ENCODE peak calls at places on chromosome 17, in four cellular contexts. Q, I, K and R are unnamed samples.
A peak's percentile ranks its signal among the peaks of the same experiment; 100 is the strongest.

GRCh38 chr17:81035389-81036127 is 607 bp downstream of the BAIAP2 start:
- DNase-seq in Q (peak; percentile 88), I (no peak), K (no peak), R (no peak)

GRCh38 chr17:36205637-36206458 is 5.0 kb upstream of the CCL4L2 start:
- DNase-seq in I (no peak), K (no peak), Q (no peak), R (no peak)

GRCh38 chr17:14304876-14305636 is 4.2 kb downstream of the HS3ST3B1 start:
- DNase-seq in Q (no peak), I (no peak), K (no peak), R (no peak)

GRCh38 chr17:80441133-80441578 is 26.2 kb downstream of the ENDOV start:
- DNase-seq in Q (no peak), I (no peak), K (peak; percentile 36), R (no peak)

GRCh38 chr17:81080056-81080455 is 45.1 kb downstream of the BAIAP2 start:
- DNase-seq in K (no peak), Q (no peak), I (no peak), R (no peak)

GRCh38 chr17:81052199-81052997 is 17.4 kb downstream of the BAIAP2 start:
- DNase-seq in Q (no peak), K (no peak), I (no peak), R (no peak)

GRCh38 chr17:15655162-15655561 is 28.9 kb downstream of the TRIM16 start:
- DNase-seq in I (no peak), K (no peak), Q (no peak), R (no peak)

GRCh38 chr17:67672592-67672991 is 45.1 kb upstream of the NOL11 start:
- DNase-seq in I (no peak), K (no peak), Q (no peak), R (no peak)

GRCh38 chr17:81409190-81409935 is 14.1 kb downstream of the BAHCC1 start:
- DNase-seq in I (no peak), Q (no peak), K (no peak), R (no peak)

GRCh38 chr17:9576521-9577401 is at the start of gene CFAP52:
- DNase-seq in I (peak; percentile 56), K (peak; percentile 70), Q (peak; percentile 90), R (peak; percentile 64)

GRCh38 chr17:40290629-40291296 is 3.1 kb downstream of the CDC6 start:
- DNase-seq in K (peak; percentile 97), I (no peak), Q (no peak), R (peak; percentile 87)

GRCh38 chr17:42163113-42163512 is 8.3 kb upstream of the RAB5C start:
- DNase-seq in I (no peak), K (no peak), Q (no peak), R (no peak)

GRCh38 chr17:48578616-48579560 is 738 bp upstream of the HOXB4 start:
- DNase-seq in K (peak; percentile 63), I (no peak), Q (no peak), R (no peak)

GRCh38 chr17:45227631-45228120 is 6.0 kb downstream of the FMNL1 start:
- DNase-seq in K (no peak), I (no peak), Q (peak; percentile 80), R (no peak)

GRCh38 chr17:4901648-4902344 is 1.1 kb downstream of the CHRNE start:
- DNase-seq in Q (peak; percentile 95), I (peak; percentile 50), K (no peak), R (peak; percentile 22)

GRCh38 chr17:65418622-65419021 is 142.8 kb downstream of the AXIN2 start:
- DNase-seq in K (no peak), I (no peak), Q (no peak), R (no peak)

GRCh38 chr17:54666559-54666958 is 234.1 kb upstream of the TOM1L1 start:
- DNase-seq in I (no peak), K (no peak), Q (no peak), R (no peak)

GRCh38 chr17:15943971-15944719 is 785 bp upstream of the ADORA2B start:
- DNase-seq in I (no peak), K (no peak), Q (no peak), R (no peak)

GRCh38 chr17:1928976-1929375 is 96.2 kb downstream of the RTN4RL1 start:
- DNase-seq in I (no peak), K (no peak), Q (no peak), R (no peak)

GRCh38 chr17:13350466-13350865 is 251.3 kb downstream of the HS3ST3A1 start:
- DNase-seq in I (no peak), Q (no peak), K (no peak), R (no peak)

GRCh38 chr17:70184770-70185169 is 15.4 kb downstream of the KCNJ2 start:
- DNase-seq in Q (no peak), K (peak; percentile 80), I (no peak), R (peak; percentile 55)

GRCh38 chr17:6548578-6549330 is 7.6 kb downstream of the PITPNM3 start:
- DNase-seq in I (no peak), Q (no peak), K (no peak), R (no peak)

GRCh38 chr17:17533901-17534441 is 37.8 kb upstream of the RASD1 start:
- DNase-seq in K (no peak), Q (no peak), I (no peak), R (no peak)

GRCh38 chr17:65193305-65194293 is 56.4 kb downstream of the RGS9 start:
- DNase-seq in K (peak; percentile 21), Q (no peak), I (no peak), R (no peak)

GRCh38 chr17:79950306-79950705 is 85.4 kb downstream of the TBC1D16 start:
- DNase-seq in K (no peak), Q (no peak), I (peak; percentile 49), R (no peak)

GRCh38 chr17:58564971-58565370 is 50.5 kb upstream of the MTMR4 start:
- DNase-seq in Q (no peak), I (no peak), K (no peak), R (no peak)

GRCh38 chr17:80141463-80142165 is 5.3 kb downstream of the EIF4A3 start:
- DNase-seq in I (no peak), K (no peak), Q (no peak), R (no peak)

GRCh38 chr17:2023692-2024571 is 1.2 kb downstream of the RTN4RL1 start:
- DNase-seq in Q (no peak), K (peak; percentile 41), I (peak; percentile 72), R (no peak)

GRCh38 chr17:21252289-21252874 is 828 bp downstream of the NATD1 start:
- DNase-seq in I (no peak), Q (peak; percentile 81), K (no peak), R (no peak)
- H3K27ac ChIP-seq in I (peak overlapping the region; percentile 88), Q (no peak overlapping the region), K (no peak overlapping the region), R (no peak overlapping the region)

GRCh38 chr17:82424863-82425159 is 6.4 kb upstream of the OGFOD3 start:
- DNase-seq in K (no peak), I (no peak), Q (no peak), R (no peak)
- TF ChIP-seq CTCF in K (no peak), I (no peak), Q (no peak), R (no peak)

GRCh38 chr17:39015546-39015935 is 48.3 kb upstream of the FBXO47 start:
- DNase-seq in Q (no peak), I (no peak), K (no peak), R (no peak)
- H3K27ac ChIP-seq in Q (no peak overlapping the region), I (peak overlapping the region; percentile 77), K (no peak overlapping the region), R (no peak overlapping the region)

GRCh38 chr17:77729587-77729986 is 228.9 kb upstream of the TNRC6C start:
- DNase-seq in Q (no peak), K (no peak), I (no peak), R (no peak)

GRCh38 chr17:77727216-77727615 is 231.3 kb upstream of the TNRC6C start:
- DNase-seq in K (no peak), I (no peak), Q (no peak), R (no peak)

GRCh38 chr17:77726549-77726957 is 231.9 kb upstream of the TNRC6C start:
- DNase-seq in Q (no peak), K (no peak), I (no peak), R (no peak)

GRCh38 chr17:77728871-77729270 is 229.6 kb upstream of the TNRC6C start:
- DNase-seq in I (no peak), K (no peak), Q (no peak), R (no peak)

GRCh38 chr17:77728022-77728671 is 230.4 kb upstream of the TNRC6C start:
- DNase-seq in K (no peak), Q (no peak), I (no peak), R (peak; percentile 6)
- TF ChIP-seq CTCF in K (no peak), Q (no peak), I (peak; percentile 37), R (peak; percentile 17)

GRCh38 chr17:227581-228222 is 46.3 kb upstream of the DOC2B start:
- DNase-seq in Q (peak; percentile 53), I (no peak), K (no peak), R (no peak)
- H3K27ac ChIP-seq in Q (peak overlapping the region; percentile 31), I (no peak overlapping the region), K (no peak overlapping the region), R (no peak overlapping the region)

GRCh38 chr17:75265614-75266314 is 4.1 kb downstream of the MRPS7 start:
- DNase-seq in Q (peak; percentile 78), K (no peak), I (no peak), R (no peak)

GRCh38 chr17:75262112-75262606 is 480 bp downstream of the MRPS7 start:
- DNase-seq in I (no peak), Q (peak; percentile 81), K (no peak), R (no peak)

GRCh38 chr17:75261336-75262111 is at the start of the genes GGA3 and MRPS7:
- DNase-seq in I (peak; percentile 95), K (peak; percentile 90), Q (peak; percentile 99), R (peak; percentile 88)

GRCh38 chr17:75263051-75263450 is 1.4 kb downstream of the MRPS7 start:
- DNase-seq in Q (peak; percentile 24), I (no peak), K (no peak), R (no peak)

DNA sequence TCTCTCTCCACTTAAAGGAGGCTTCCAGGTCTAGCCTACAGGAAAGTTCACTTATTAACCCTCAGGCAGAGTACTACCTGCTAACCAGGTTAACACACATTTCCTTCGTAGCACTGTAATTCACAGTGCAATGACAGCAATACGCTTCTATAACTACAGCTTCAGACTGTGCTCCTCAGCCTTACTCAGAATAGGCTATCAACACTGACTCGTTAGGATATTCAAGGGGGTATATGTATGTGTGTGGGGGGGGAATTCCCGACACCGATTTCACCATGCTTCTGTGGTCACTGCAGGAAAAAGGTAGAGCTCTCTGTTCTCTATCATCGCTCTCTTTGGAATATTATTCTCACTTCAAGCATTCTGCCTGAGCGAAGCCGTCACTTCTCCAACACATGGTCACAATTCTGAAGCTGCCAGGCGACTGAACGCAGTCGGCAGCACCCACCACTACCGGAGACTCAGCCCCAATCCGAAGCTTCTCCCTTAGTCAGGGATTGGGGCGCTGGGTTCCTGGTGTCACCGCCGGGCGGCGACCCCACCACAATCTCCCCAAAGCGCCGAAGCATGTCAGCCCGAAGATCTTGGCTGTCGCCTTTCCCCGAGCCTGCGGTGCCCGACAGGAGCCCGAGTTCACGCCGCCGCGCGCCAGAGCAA is 599 bp downstream of the GGA3 start:
- DNase-seq in Q (no peak), I (no peak), K (peak; percentile 24), R (no peak)
- TF ChIP-seq CTCF in Q (no peak), I (no peak), K (no peak), R (peak; percentile 19)

GRCh38 chr17:49677134-49677932 is 564 bp downstream of the SPOP start:
- DNase-seq in I (peak; percentile 94), Q (peak; percentile 98), K (peak; percentile 91), R (peak; percentile 89)
- H3K27ac ChIP-seq in I (peak overlapping the region; percentile 99), Q (peak overlapping the region; percentile 94), K (peak overlapping the region; percentile 86), R (peak overlapping the region; percentile 85)